ENCODE peak calls at places on chromosomes 2 and 18, in six cellular contexts. Q, W, Y, E, I and C are unnamed samples. For H3K27me3, the result is how much of the 10 kb centered on the place peaks cover.

GRCh38 chr2:27351802-27352598 is 4.6 kb downstream of the GTF3C2 start:
- DNase-seq in W (no peak), I (no peak), Y (no peak), E (no peak), Q (no peak), C (no peak)

GRCh38 chr2:23653326-23653725 is 268.3 kb downstream of the KLHL29 start:
- DNase-seq in Q (no peak), W (no peak), E (no peak), Y (no peak), I (no peak), C (no peak)

GRCh38 chr2:23636412-23636811 is 251.4 kb downstream of the KLHL29 start:
- DNase-seq in I (no peak), W (peak), E (no peak), Y (peak), Q (no peak), C (no peak)

GRCh38 chr2:64203131-64204005 is 59.1 kb upstream of the PELI1 start:
- DNase-seq in Q (no peak), E (no peak), I (no peak), Y (no peak), W (no peak), C (no peak)

GRCh38 chr2:177296047-177296446 is 31.5 kb upstream of the NFE2L2 start:
- DNase-seq in W (peak), E (no peak), I (no peak), Q (no peak), Y (no peak), C (no peak)

GRCh38 chr2:216696751-216697560 is 1.6 kb upstream of the IGFBP5 start:
- DNase-seq in E (no peak), Q (no peak), I (no peak), W (no peak), Y (no peak), C (no peak)

GRCh38 chr2:8487461-8487932 is 194.4 kb upstream of the ID2 start:
- DNase-seq in E (no peak), Q (no peak), Y (no peak), I (no peak), W (no peak), C (no peak)

GRCh38 chr18:68262697-68263293 is 452.1 kb downstream of the TMX3 start:
- DNase-seq in W (no peak), Q (no peak), E (no peak), I (no peak), Y (no peak), C (no peak)

GRCh38 chr2:119198267-119198840 is 25.3 kb upstream of the STEAP3 start:
- DNase-seq in E (no peak), I (no peak), W (no peak), Y (no peak), Q (no peak), C (no peak)

GRCh38 chr2:8004250-8004681 is 677.6 kb upstream of the ID2 start:
- DNase-seq in Y (no peak), Q (no peak), W (peak), E (peak), I (no peak), C (no peak)

GRCh38 chr2:23685201-23685600 is 241.7 kb downstream of the ATAD2B start:
- DNase-seq in W (no peak), Q (no peak), I (no peak), E (no peak), Y (no peak), C (no peak)

GRCh38 chr2:85502720-85503119 is 36.2 kb upstream of the MAT2A start:
- DNase-seq in Y (no peak), W (no peak), I (no peak), E (no peak), Q (no peak), C (no peak)

GRCh38 chr2:15757820-15758586 is 166.3 kb downstream of the DDX1 start:
- DNase-seq in Y (no peak), W (no peak), I (no peak), E (no peak), Q (no peak), C (no peak)

GRCh38 chr18:50218432-50219197 is 23.7 kb upstream of the MYO5B start:
- DNase-seq in W (no peak), E (no peak), I (no peak), Y (no peak), Q (no peak), C (no peak)

GRCh38 chr2:134636714-134637113 is 82.1 kb downstream of the TMEM163 start:
- DNase-seq in I (no peak), E (no peak), Q (no peak), W (no peak), Y (no peak), C (no peak)

GRCh38 chr2:133568172-133568571 is at the start of gene NCKAP5:
- DNase-seq in E (peak), W (no peak), Y (no peak), Q (no peak), I (no peak), C (no peak)

GRCh38 chr2:84865181-84865783 is 15.6 kb downstream of the TRABD2A start:
- DNase-seq in W (no peak), E (no peak), I (no peak), Y (no peak), Q (no peak), C (no peak)

GRCh38 chr2:42903821-42904575 is 111.6 kb upstream of the HAAO start:
- DNase-seq in I (no peak), Y (no peak), Q (no peak), E (no peak), W (peak), C (no peak)

GRCh38 chr2:46025683-46026082 is 271.5 kb upstream of the EPAS1 start:
- DNase-seq in Q (no peak), E (no peak), W (no peak), I (no peak), Y (no peak), C (no peak)

GRCh38 chr2:215635788-215636139 is 199.9 kb upstream of the FN1 start:
- DNase-seq in Q (no peak), Y (no peak), W (no peak), E (no peak), I (no peak), C (no peak)

GRCh38 chr18:49178736-49179135 is 228.0 kb upstream of the SMAD7 start:
- DNase-seq in W (peak), I (no peak), Q (no peak), Y (no peak), E (no peak), C (no peak)

GRCh38 chr2:27891820-27892105 is 1.2 kb downstream of the BABAM2 start:
- DNase-seq in I (no peak), Q (no peak), Y (no peak), W (no peak), E (no peak), C (no peak)

GRCh38 chr2:30771200-30771599 is 36.0 kb downstream of the CAPN13 start:
- DNase-seq in E (no peak), Y (no peak), Q (no peak), I (no peak), W (peak), C (no peak)

GRCh38 chr2:56183643-56184499 is at the start of gene CCDC85A:
- DNase-seq in I (peak), W (peak), E (peak), Y (peak), Q (peak), C (peak)

GRCh38 chr2:100526868-100527267 is 35.9 kb upstream of the PDCL3 start:
- DNase-seq in E (no peak), Y (no peak), Q (no peak), W (no peak), I (no peak), C (no peak)

GRCh38 chr2:240440251-240440650 is 4.8 kb downstream of the GPC1 start:
- DNase-seq in E (no peak), W (no peak), Y (no peak), I (no peak), Q (no peak), C (no peak)

GRCh38 chr2:233418761-233419625 is 64.7 kb downstream of the DGKD start:
- DNase-seq in Q (no peak), Y (peak), E (peak), W (no peak), I (no peak), C (no peak)

GRCh38 chr18:50190236-50190635 is 4.7 kb downstream of the MYO5B start:
- DNase-seq in E (no peak), W (no peak), Y (no peak), Q (no peak), I (no peak), C (no peak)

GRCh38 chr2:183996825-183997823 is 601.2 kb upstream of the ZNF804A start:
- DNase-seq in I (no peak), E (no peak), Q (no peak), W (peak), Y (no peak), C (no peak)

GRCh38 chr2:74524005-74524404 is 2.0 kb downstream of the DQX1 start:
- DNase-seq in W (no peak), Y (no peak), I (no peak), Q (no peak), E (no peak), C (no peak)

GRCh38 chr2:203824057-203824456 is 43.5 kb upstream of the CTLA4 start:
- DNase-seq in W (no peak), Y (no peak), Q (no peak), I (no peak), E (no peak), C (no peak)

GRCh38 chr18:22314406-22314805 is 103.3 kb downstream of the CTAGE1 start:
- DNase-seq in I (no peak), E (no peak), Y (peak), W (no peak), Q (no peak), C (no peak)

GRCh38 chr2:7653617-7654016 is 736.4 kb downstream of the RNF144A start:
- DNase-seq in Q (no peak), E (no peak), Y (no peak), W (no peak), I (no peak), C (no peak)

GRCh38 chr2:207239222-207239674 is 73.5 kb upstream of the KLF7 start:
- DNase-seq in E (peak), Y (peak), Q (peak), W (no peak), I (no peak), C (no peak)

GRCh38 chr2:181426687-181427086 is 30.5 kb upstream of the ITGA4 start:
- DNase-seq in E (no peak), I (no peak), Q (no peak), W (no peak), Y (no peak), C (no peak)

GRCh38 chr2:139790807-139791206 is 1010.6 kb upstream of the NXPH2 start:
- DNase-seq in Y (no peak), I (no peak), W (no peak), Q (no peak), E (no peak), C (no peak)

GRCh38 chr2:167509585-167509984 is 621.3 kb downstream of the XIRP2 start:
- DNase-seq in Y (no peak), E (no peak), W (no peak), Q (no peak), I (no peak), C (no peak)

GRCh38 chr2:40820319-40820718 is 368.4 kb upstream of the SLC8A1 start:
- DNase-seq in W (no peak), E (no peak), Y (no peak), Q (no peak), I (no peak), C (no peak)

GRCh38 chr2:208025037-208025813 is at the start of gene PLEKHM3:
- DNase-seq in I (peak), Y (peak), E (peak), Q (peak), W (peak), C (peak)

GRCh38 chr2:68849579-68850030 is 21.6 kb downstream of the BMP10 start:
- DNase-seq in Q (no peak), W (no peak), E (no peak), Y (no peak), I (no peak), C (no peak)
- H3K27me3 ChIP-seq in Q (under half), W (under half), E (under half), Y (under half), I (under half), C (under half)

GRCh38 chr2:121550669-121551068 is 20.0 kb downstream of the RNU4ATAC start:
- DNase-seq in W (no peak), I (no peak), E (no peak), Q (no peak), Y (no peak), C (no peak)
- TF ChIP-seq CTCF in W (no peak), I (no peak), E (no peak), Q (no peak), Y (no peak), C (no peak)

GRCh38 chr2:237190958-237191692 is 105.4 kb downstream of the COPS8 start:
- DNase-seq in Y (no peak), Q (no peak), I (no peak), E (peak), W (no peak), C (no peak)
- H3K27ac ChIP-seq in Y (peak), Q (no peak), I (peak), E (peak), W (no peak), C (no peak)

GRCh38 chr2:232418056-232418455 is 11.4 kb downstream of the ALPG start:
- DNase-seq in I (peak), E (no peak), W (peak), Y (no peak), Q (no peak), C (no peak)
- H3K27me3 ChIP-seq in I (half or more), E (half or more), W (half or more), Y (half or more), Q (half or more), C (half or more)

GRCh38 chr2:117269574-117269973 is 544.9 kb upstream of the DDX18 start:
- DNase-seq in E (no peak), Y (no peak), Q (no peak), I (no peak), W (peak), C (no peak)
- TF ChIP-seq CTCF in E (no peak), Y (no peak), Q (no peak), I (no peak), W (no peak), C (no peak)

GRCh38 chr2:10322973-10323372 is 20.3 kb downstream of the HPCAL1 start:
- DNase-seq in W (no peak), E (no peak), Y (no peak), I (no peak), Q (no peak), C (no peak)

GRCh38 chr2:10326151-10326616 is 23.5 kb downstream of the HPCAL1 start:
- DNase-seq in I (no peak), W (peak), Q (no peak), Y (no peak), E (no peak), C (peak)

GRCh38 chr2:10326707-10327594 is 24.2 kb downstream of the HPCAL1 start:
- DNase-seq in Q (no peak), Y (peak), W (peak), I (no peak), E (peak), C (no peak)

GRCh38 chr2:10323535-10323934 is 20.8 kb downstream of the HPCAL1 start:
- DNase-seq in I (no peak), E (no peak), Q (no peak), W (no peak), Y (no peak), C (no peak)

GRCh38 chr2:10325278-10326145 is 22.8 kb downstream of the HPCAL1 start:
- DNase-seq in Y (no peak), I (peak), Q (no peak), W (no peak), E (no peak), C (peak)
- H3K27ac ChIP-seq in Y (no peak), I (peak), Q (no peak), W (peak), E (no peak), C (no peak)

GRCh38 chr2:219514836-219515235 is 554 bp downstream of the ASIC4 start:
- DNase-seq in W (no peak), Y (no peak), I (no peak), E (no peak), Q (no peak), C (no peak)

GRCh38 chr2:219513787-219514186 is 495 bp upstream of the ASIC4 start:
- DNase-seq in Q (no peak), W (no peak), Y (no peak), I (no peak), E (no peak), C (no peak)

GRCh38 chr2:219515874-219516629 is 1.8 kb downstream of the ASIC4 start:
- DNase-seq in Y (no peak), Q (no peak), W (no peak), E (no peak), I (no peak), C (peak)

GRCh38 chr2:219512524-219513216 is 1.6 kb upstream of the ASIC4 start:
- DNase-seq in E (no peak), I (no peak), Y (no peak), W (peak), Q (no peak), C (peak)

DNA sequence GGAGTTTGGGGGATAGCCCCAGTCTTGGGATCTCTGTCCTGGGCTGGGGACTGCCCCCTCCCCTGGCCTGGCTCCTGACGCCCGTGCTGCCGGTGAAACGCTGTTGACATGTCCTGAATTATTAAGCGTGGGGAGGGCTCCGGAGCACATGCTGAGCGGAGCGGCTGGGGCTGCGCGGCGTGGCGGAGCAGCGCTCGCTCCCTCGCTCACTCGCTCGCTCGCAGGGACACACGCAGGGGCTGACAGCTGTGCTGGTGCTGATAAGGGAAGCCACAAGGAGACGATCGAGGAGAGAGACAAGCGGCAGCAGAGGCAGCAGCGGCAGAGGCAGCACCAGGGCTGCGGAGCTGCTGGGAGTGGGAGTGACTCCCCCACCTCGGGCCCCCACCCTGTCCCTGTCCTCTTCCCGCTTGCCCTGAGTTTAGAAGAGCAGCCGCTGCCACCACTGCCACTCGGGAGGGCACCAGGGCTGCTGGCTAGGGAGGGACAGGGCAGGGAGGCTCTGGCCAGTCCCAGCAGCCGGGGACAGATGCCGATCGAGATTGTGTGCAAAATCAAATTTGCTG is at the start of gene ASIC4:
- DNase-seq in E (no peak), I (no peak), Y (no peak), Q (no peak), W (peak), C (peak)
- H3K27me3 ChIP-seq in E (under half), I (half or more), Y (under half), Q (half or more), W (under half), C (under half)